ENCODE peak calls at places on chromosomes 16 and 17, in seven cellular contexts. R is lung; M is HTR-8/SVneo; Z is stimulated activated CD4-positive, alpha-beta T cell treated with anti-CD3 and anti-CD28 coated beads, Interleukin-2, amount 100 ng/mL, for 24 hours; C is left lung; B is AG04450; O is EL. H is an unnamed sample.

GRCh38 chr17:77254961-77255741 is 114.4 kb downstream of the SEC14L1 start:
- DNase-seq in M (peak; percentile 99), B (peak; percentile 50), O (peak; percentile 98), Z (no peak), C (peak; percentile 85), R (peak; percentile 82), H (no peak)

GRCh38 chr17:51118330-51119195 is 2.1 kb downstream of the SPAG9 start:
- DNase-seq in O (no peak), Z (no peak), C (no peak), R (peak; percentile 58), M (no peak), B (no peak), H (no peak)

GRCh38 chr16:72950669-72951068 is 97.3 kb downstream of the ZFHX3 start:
- DNase-seq in M (no peak), C (no peak), O (no peak), R (no peak), B (no peak), Z (no peak), H (no peak)

GRCh38 chr16:53821487-53821886 is 117.5 kb downstream of the FTO start:
- DNase-seq in Z (no peak), C (no peak), R (no peak), M (no peak), O (peak; percentile 70), B (no peak), H (no peak)

GRCh38 chr17:1713878-1714487 is 3.8 kb upstream of the TLCD2 start:
- DNase-seq in O (peak; percentile 64), Z (no peak), B (no peak), C (peak; percentile 64), R (no peak), M (peak; percentile 83), H (peak; percentile 74)

GRCh38 chr17:79991924-79992656 is 43.6 kb downstream of the TBC1D16 start:
- DNase-seq in M (no peak), B (no peak), O (peak; percentile 9), R (no peak), Z (peak; percentile 24), C (peak; percentile 77), H (no peak)

GRCh38 chr16:2515180-2515803 is 1.5 kb downstream of the ATP6V0C start:
- DNase-seq in B (no peak), M (no peak), C (peak; percentile 75), O (no peak), R (peak; percentile 44), Z (no peak), H (peak; percentile 70)

GRCh38 chr16:69761983-69762842 is at the start of gene WWP2:
- DNase-seq in B (peak; percentile 16), O (peak; percentile 60), M (peak; percentile 96), C (peak; percentile 93), Z (peak; percentile 78), R (peak; percentile 73), H (peak; percentile 81)

GRCh38 chr16:89923640-89924297 is 627 bp downstream of the TUBB3 start:
- DNase-seq in Z (no peak), C (peak; percentile 80), M (no peak), B (no peak), O (peak; percentile 13), R (no peak), H (peak; percentile 64)

GRCh38 chr16:17379121-17379571 is 91.6 kb downstream of the XYLT1 start:
- DNase-seq in R (no peak), O (peak; percentile 35), B (no peak), C (peak; percentile 67), M (no peak), Z (no peak), H (no peak)

GRCh38 chr17:1029196-1029911 is 32.4 kb downstream of the TIMM22 start:
- DNase-seq in R (no peak), B (no peak), C (peak; percentile 72), Z (no peak), M (no peak), O (peak; percentile 48), H (no peak)

GRCh38 chr16:53752566-53752965 is 48.6 kb downstream of the FTO start:
- DNase-seq in B (no peak), C (no peak), R (no peak), M (no peak), O (no peak), Z (no peak), H (no peak)

GRCh38 chr17:73365934-73366623 is 54.3 kb upstream of the CDC42EP4 start:
- DNase-seq in R (no peak), B (no peak), O (no peak), C (peak; percentile 69), M (no peak), Z (no peak), H (peak; percentile 87)

GRCh38 chr16:15610369-15610871 is 32.5 kb downstream of the MARF1 start:
- DNase-seq in O (peak; percentile 15), M (no peak), Z (no peak), R (no peak), C (no peak), B (no peak), H (no peak)

GRCh38 chr17:19551148-19551547 is 17.5 kb downstream of the SLC47A1 start:
- DNase-seq in C (no peak), B (no peak), O (no peak), Z (no peak), R (no peak), M (no peak), H (no peak)

GRCh38 chr17:38702166-38702899 is 2.7 kb upstream of the MLLT6 start:
- DNase-seq in R (peak; percentile 85), B (peak; percentile 55), M (peak; percentile 93), O (peak; percentile 90), C (peak; percentile 96), Z (peak; percentile 83), H (peak; percentile 95)

GRCh38 chr16:2019500-2019899 is at the start of gene NPW:
- DNase-seq in C (peak; percentile 68), M (no peak), Z (peak; percentile 59), R (no peak), B (no peak), O (no peak), H (no peak)

GRCh38 chr16:31135535-31136286 is at the start of gene PRSS8:
- DNase-seq in C (peak; percentile 94), O (no peak), B (no peak), Z (no peak), M (no peak), R (peak; percentile 85), H (no peak)

GRCh38 chr17:35448214-35448898 is at the start of gene SLFN13:
- DNase-seq in M (peak; percentile 64), O (peak; percentile 85), B (no peak), Z (peak; percentile 94), C (peak; percentile 95), R (peak; percentile 79), H (peak; percentile 87)

GRCh38 chr16:65909310-65910050 is 457.0 kb upstream of the CDH5 start:
- DNase-seq in B (no peak), O (peak; percentile 3), M (no peak), Z (no peak), C (no peak), R (no peak), H (no peak)

GRCh38 chr17:77563439-77564102 is 394.9 kb upstream of the TNRC6C start:
- DNase-seq in M (no peak), R (no peak), B (no peak), C (no peak), O (no peak), Z (no peak), H (no peak)

H was measured in suprapubic skin.